ENCODE peak calls at places on chromosomes 1 and 21, in seven cellular contexts. B is HCT116, P is K562, L is H1, H is GM12878, X is SK-N-SH, A is HepG2. Y is an unnamed sample.

GRCh38 chr1:180930687-180931086 is 18.0 kb downstream of the KIAA1614 start:
- DNase-seq in B (no peak), P (no peak), L (no peak), H (no peak), X (peak; percentile 86), A (no peak), Y (no peak)

GRCh38 chr1:167791281-167792209 is 69.8 kb downstream of the MPZL1 start:
- DNase-seq in B (no peak), P (no peak), L (no peak), H (no peak), X (no peak), A (no peak), Y (no peak)

GRCh38 chr1:163826500-163826899 is 504.7 kb downstream of the NUF2 start:
- DNase-seq in B (no peak), P (no peak), L (no peak), H (no peak), X (no peak), A (no peak), Y (no peak)

GRCh38 chr1:8448906-8449661 is 131.2 kb downstream of the SLC45A1 start:
- DNase-seq in B (no peak), P (no peak), L (no peak), H (no peak), X (no peak), A (no peak), Y (no peak)

GRCh38 chr1:83511327-83511726 is 487.6 kb downstream of the TTLL7 start:
- DNase-seq in B (no peak), P (no peak), L (no peak), H (no peak), X (no peak), A (no peak), Y (no peak)

GRCh38 chr1:158830904-158831507 is at the start of gene MNDA:
- DNase-seq in B (no peak), P (no peak), L (no peak), H (peak; percentile 82), X (no peak), A (no peak), Y (no peak)

GRCh38 chr21:46368533-46369285 is 44.8 kb downstream of the PCNT start:
- DNase-seq in B (no peak), P (no peak), L (no peak), H (peak; percentile 65), X (no peak), A (no peak), Y (no peak)

GRCh38 chr1:66315675-66316074 is 218.3 kb upstream of the SGIP1 start:
- DNase-seq in B (peak; percentile 86), P (no peak), L (no peak), H (no peak), X (no peak), A (no peak), Y (no peak)

GRCh38 chr21:44024895-44025353 is 12.8 kb downstream of the TRAPPC10 start:
- DNase-seq in B (no peak), P (peak; percentile 48), L (no peak), H (no peak), X (no peak), A (no peak), Y (no peak)

GRCh38 chr1:5481889-5482288 is 510.3 kb downstream of the NPHP4 start:
- DNase-seq in B (peak; percentile 28), P (peak; percentile 40), L (peak; percentile 69), H (no peak), X (no peak), A (no peak), Y (no peak)

GRCh38 chr1:177287996-177288395 is 117.2 kb downstream of the BRINP2 start:
- DNase-seq in B (no peak), P (no peak), L (no peak), H (no peak), X (no peak), A (no peak), Y (no peak)

GRCh38 chr1:174678657-174679056 is 230.9 kb downstream of the GPR52 start:
- DNase-seq in B (no peak), P (no peak), L (no peak), H (no peak), X (no peak), A (no peak), Y (no peak)

GRCh38 chr1:24323281-24323680 is 4.1 kb downstream of the GRHL3 start:
- DNase-seq in B (no peak), P (no peak), L (no peak), H (no peak), X (no peak), A (no peak), Y (no peak)

GRCh38 chr21:25329227-25329626 is 278.1 kb downstream of the MRPL39 start:
- DNase-seq in B (no peak), P (no peak), L (no peak), H (no peak), X (no peak), A (no peak), Y (no peak)

GRCh38 chr1:53324728-53325297 is 3.1 kb downstream of the LRP8 start:
- DNase-seq in B (no peak), P (no peak), L (no peak), H (no peak), X (no peak), A (no peak), Y (no peak)

GRCh38 chr21:46551636-46552241 is 53.1 kb downstream of the S100B start:
- DNase-seq in B (no peak), P (no peak), L (peak; percentile 44), H (no peak), X (no peak), A (no peak), Y (no peak)

GRCh38 chr1:180094705-180095280 is 59.9 kb upstream of the QSOX1 start:
- DNase-seq in B (no peak), P (no peak), L (no peak), H (no peak), X (no peak), A (no peak), Y (no peak)

GRCh38 chr1:78210167-78210566 is 164.4 kb downstream of the GIPC2 start:
- DNase-seq in B (no peak), P (no peak), L (no peak), H (no peak), X (no peak), A (no peak), Y (no peak)

GRCh38 chr1:66521736-66522365 is 12.1 kb upstream of the SGIP1 start:
- DNase-seq in B (peak; percentile 27), P (no peak), L (no peak), H (no peak), X (no peak), A (no peak), Y (no peak)

GRCh38 chr1:15799928-15800835 is 7.3 kb downstream of the UQCRHL start:
- DNase-seq in B (peak; percentile 85), P (peak; percentile 85), L (peak; percentile 62), H (no peak), X (peak; percentile 81), A (peak; percentile 98), Y (peak; percentile 90)

GRCh38 chr1:205127646-205128045 is 5.9 kb upstream of the RBBP5 start:
- DNase-seq in B (no peak), P (no peak), L (no peak), H (no peak), X (no peak), A (no peak), Y (no peak)

GRCh38 chr1:40944326-40944725 is 35.2 kb upstream of the CTPS1 start:
- DNase-seq in B (no peak), P (no peak), L (no peak), H (no peak), X (no peak), A (peak; percentile 63), Y (no peak)
- TF ChIP-seq CTCF in B (no peak), P (no peak), L (no peak), H (no peak), X (no peak), A (peak; percentile 59), Y (no peak)

GRCh38 chr1:71882241-71883036 is 399.9 kb downstream of the NEGR1 start:
- DNase-seq in B (no peak), P (no peak), L (no peak), H (no peak), X (no peak), A (no peak), Y (no peak)

GRCh38 chr1:71881611-71882010 is 400.7 kb downstream of the NEGR1 start:
- DNase-seq in B (no peak), P (no peak), L (no peak), H (no peak), X (no peak), A (no peak), Y (no peak)
- TF ChIP-seq SIN3A in B (no peak), P (no peak), L (no peak), H (no peak), X (no peak), A (no peak), Y (no peak)

GRCh38 chr1:20597650-20598049 is 8.8 kb downstream of the CDA start:
- DNase-seq in B (no peak), P (no peak), L (no peak), H (no peak), X (no peak), A (no peak), Y (no peak)

GRCh38 chr1:20594746-20595145 is 5.8 kb downstream of the CDA start:
- DNase-seq in B (no peak), P (no peak), L (no peak), H (no peak), X (no peak), A (no peak), Y (no peak)

GRCh38 chr1:20596106-20596505 is 7.2 kb downstream of the CDA start:
- DNase-seq in B (no peak), P (no peak), L (no peak), H (no peak), X (no peak), A (no peak), Y (no peak)

GRCh38 chr1:20590313-20590777 is 1.4 kb downstream of the CDA start:
- DNase-seq in B (no peak), P (no peak), L (no peak), H (no peak), X (peak; percentile 48), A (peak; percentile 55), Y (no peak)

GRCh38 chr1:20593766-20594165 is 4.9 kb downstream of the CDA start:
- DNase-seq in B (no peak), P (no peak), L (no peak), H (no peak), X (no peak), A (no peak), Y (no peak)
- H3K27me3 ChIP-seq in B (no peaks in the 10 kb centered on the region), P (peaks cover 69% of the 10 kb centered on the region), L (no peaks in the 10 kb centered on the region), H (peaks cover 7% of the 10 kb centered on the region), X (no peaks in the 10 kb centered on the region), A (peaks cover 10% of the 10 kb centered on the region), Y (no peaks in the 10 kb centered on the region)

GRCh38 chr1:185156321-185156853 is 366 bp downstream of the TRMT1L start:
- DNase-seq in B (no peak), P (no peak), L (no peak), H (no peak), X (no peak), A (no peak), Y (no peak)

GRCh38 chr1:185155600-185156320 is 993 bp downstream of the TRMT1L start:
- DNase-seq in B (no peak), P (no peak), L (no peak), H (peak; percentile 20), X (no peak), A (no peak), Y (no peak)

GRCh38 chr1:185158806-185159205 is 1.8 kb downstream of the SWT1 start:
- DNase-seq in B (no peak), P (no peak), L (no peak), H (no peak), X (no peak), A (no peak), Y (no peak)

GRCh38 chr1:185157599-185158469 is 867 bp downstream of the SWT1 start:
- DNase-seq in B (no peak), P (no peak), L (no peak), H (no peak), X (no peak), A (no peak), Y (no peak)

GRCh38 chr1:185156854-185157598 is at the start of the genes SWT1 and TRMT1L:
- DNase-seq in B (peak; percentile 96), P (peak; percentile 92), L (peak; percentile 96), H (peak; percentile 93), X (peak; percentile 92), A (peak; percentile 98), Y (peak; percentile 92)
- TF ChIP-seq CTCF in B (no peak), P (no peak), L (no peak), H (no peak), X (no peak), A (no peak), Y (no peak)